ENCODE peak calls at places on chromosomes 7 and 10, in five cellular contexts. X, U, N, T and L are unnamed samples.
A peak's percentile ranks its signal among the peaks of the same experiment; 100 is the strongest.

GRCh38 chr7:93575555-93576397 is 1.3 kb upstream of the CALCR start:
- DNase-seq in U (no peak), X (no peak), T (no peak), N (no peak), L (no peak)

GRCh38 chr10:18332048-18332447 is 191.8 kb downstream of the CACNB2 start:
- DNase-seq in X (no peak), U (no peak), N (no peak), T (no peak), L (no peak)

GRCh38 chr7:148042935-148043334 is 547.6 kb upstream of the C7orf33 start:
- DNase-seq in U (no peak), X (no peak), T (no peak), N (no peak), L (no peak)

GRCh38 chr7:91228327-91228726 is 35.9 kb upstream of the FZD1 start:
- DNase-seq in U (no peak), N (no peak), T (no peak), X (peak; percentile 58), L (no peak)

GRCh38 chr7:65968256-65969185 is 13.5 kb downstream of the GUSB start:
- DNase-seq in X (no peak), N (no peak), T (no peak), U (peak; percentile 12), L (no peak)

GRCh38 chr7:50477640-50478039 is 27.5 kb upstream of the FIGNL1 start:
- DNase-seq in T (no peak), X (no peak), N (no peak), U (no peak), L (no peak)

GRCh38 chr10:71708301-71708703 is 11.3 kb downstream of the C10orf105 start:
- DNase-seq in U (peak; percentile 68), N (peak; percentile 21), T (peak; percentile 57), X (peak; percentile 26), L (peak; percentile 62)

GRCh38 chr7:152504816-152505215 is 69.0 kb upstream of the KMT2C start:
- DNase-seq in X (no peak), U (no peak), N (no peak), T (no peak), L (no peak)

GRCh38 chr10:107264742-107265141 is 100.2 kb upstream of the SORCS1 start:
- DNase-seq in X (no peak), N (no peak), U (no peak), T (no peak), L (no peak)

GRCh38 chr7:23689165-23689564 is 9.2 kb downstream of the FAM221A start:
- DNase-seq in U (no peak), X (no peak), T (no peak), N (no peak), L (no peak)

GRCh38 chr7:47326808-47327207 is 255.1 kb downstream of the TNS3 start:
- DNase-seq in N (peak; percentile 18), T (no peak), X (no peak), U (no peak), L (no peak)

GRCh38 chr10:55943403-55943802 is 417.7 kb downstream of the ZWINT start:
- DNase-seq in U (no peak), X (no peak), T (no peak), N (no peak), L (no peak)

GRCh38 chr10:131771634-131772358 is 129.0 kb upstream of the PPP2R2D start:
- DNase-seq in N (no peak), X (no peak), T (no peak), U (no peak), L (no peak)

GRCh38 chr7:108132551-108133265 is 2.5 kb upstream of the LAMB4 start:
- DNase-seq in U (no peak), N (no peak), T (no peak), X (no peak), L (no peak)

GRCh38 chr10:62459072-62459471 is 84.9 kb downstream of the ZNF365 start:
- DNase-seq in X (peak; percentile 11), N (no peak), T (no peak), U (no peak), L (no peak)

GRCh38 chr10:34438741-34439140 is 376.4 kb downstream of the PARD3 start:
- DNase-seq in T (no peak), X (no peak), U (no peak), N (no peak), L (no peak)

GRCh38 chr10:113453351-113453750 is 99.5 kb upstream of the HABP2 start:
- DNase-seq in U (no peak), N (no peak), X (no peak), T (no peak), L (no peak)

GRCh38 chr7:149293946-149294640 is 32.1 kb downstream of the ZNF783 start:
- DNase-seq in T (no peak), N (no peak), X (no peak), U (no peak), L (no peak)

GRCh38 chr7:139619367-139619657 is 95.8 kb downstream of the CLEC2L start:
- DNase-seq in U (no peak), X (no peak), N (no peak), T (no peak), L (no peak)

GRCh38 chr10:69124558-69125121 is 662 bp downstream of the VPS26A start:
- DNase-seq in T (peak; percentile 24), N (no peak), U (peak; percentile 69), X (peak; percentile 59), L (peak; percentile 88)

GRCh38 chr10:70814126-70814525 is 1.6 kb upstream of the SGPL1 start:
- DNase-seq in T (no peak), N (no peak), X (no peak), U (no peak), L (no peak)

GRCh38 chr10:93068411-93069244 is 5.1 kb upstream of the CYP26A1 start:
- DNase-seq in T (no peak), N (no peak), X (peak; percentile 67), U (no peak), L (no peak)

GRCh38 chr10:129904323-129904722 is 59.8 kb downstream of the EBF3 start:
- DNase-seq in X (no peak), N (no peak), T (no peak), U (no peak), L (no peak)

GRCh38 chr7:117588352-117588794 is 108.5 kb downstream of the CFTR start:
- DNase-seq in X (no peak), T (no peak), N (no peak), U (no peak), L (no peak)

GRCh38 chr7:116583653-116584052 is 58.8 kb downstream of the CAV1 start:
- DNase-seq in T (peak; percentile 37), U (no peak), N (no peak), X (peak; percentile 9), L (peak; percentile 68)

GRCh38 chr10:38027992-38028391 is 17.5 kb downstream of the ZNF33A start:
- DNase-seq in X (no peak), T (no peak), N (no peak), U (no peak), L (no peak)

GRCh38 chr10:35135861-35136260 is 9.2 kb downstream of the CREM start:
- DNase-seq in T (no peak), N (no peak), X (no peak), U (peak; percentile 56), L (no peak)

GRCh38 chr10:69914373-69915268 is 112.9 kb downstream of the COL13A1 start:
- DNase-seq in T (peak; percentile 72), X (peak; percentile 67), N (peak; percentile 53), U (peak; percentile 65), L (peak; percentile 21)

GRCh38 chr7:51080622-51081269 is 235.9 kb downstream of the COBL start:
- DNase-seq in U (no peak), X (no peak), T (no peak), N (peak; percentile 44), L (no peak)

GRCh38 chr10:43598447-43598846 is 7.8 kb upstream of the ZNF485 start:
- DNase-seq in N (no peak), X (no peak), U (no peak), T (no peak), L (no peak)